ENCODE peak calls at places on chromosome 5, in ten cellular contexts. One of them, this sample, is unnamed.

GRCh38 chr5:124908603-124909451 is 162.4 kb upstream of the ZNF608 start:
- DNase-seq in NCI-H446: no peak
- DNase-seq in MV-4-11: peak
- DNase-seq in cerebellar cortex: peak
- DNase-seq in NCI-H1092 treated with DMSO at 0.1 percent for 48 hours: no peak
- DNase-seq in activated CD4-positive, alpha-beta memory T cell treated with anti-CD3 and anti-CD28 coated beads for 36 hours: no peak
- DNase-seq in GM12865: peak
- DNase-seq in HCEC 1CT: no peak
- DNase-seq in Caki2: peak
- DNase-seq in SW 1271: no peak
- DNase-seq in this sample: no peak

GRCh38 chr5:149581192-149581861 is at the start of gene ARHGEF37:
- DNase-seq in GM12865: peak
- DNase-seq in NCI-H1092 treated with DMSO at 0.1 percent for 48 hours: peak
- DNase-seq in cerebellar cortex: peak
- DNase-seq in HCEC 1CT: peak
- DNase-seq in MV-4-11: no peak
- DNase-seq in SW 1271: no peak
- DNase-seq in activated CD4-positive, alpha-beta memory T cell treated with anti-CD3 and anti-CD28 coated beads for 36 hours: peak
- DNase-seq in Caki2: peak
- DNase-seq in NCI-H446: no peak
- DNase-seq in this sample: peak

GRCh38 chr5:173890195-173890951 is 2.2 kb downstream of the CPEB4 start:
- DNase-seq in NCI-H1092 treated with DMSO at 0.1 percent for 48 hours: peak
- DNase-seq in NCI-H446: no peak
- DNase-seq in MV-4-11: no peak
- DNase-seq in HCEC 1CT: peak
- DNase-seq in Caki2: no peak
- DNase-seq in cerebellar cortex: peak
- DNase-seq in GM12865: no peak
- DNase-seq in activated CD4-positive, alpha-beta memory T cell treated with anti-CD3 and anti-CD28 coated beads for 36 hours: peak
- DNase-seq in SW 1271: no peak
- DNase-seq in this sample: peak

GRCh38 chr5:124040799-124041198 is 528.8 kb downstream of the CSNK1G3 start:
- DNase-seq in NCI-H1092 treated with DMSO at 0.1 percent for 48 hours: no peak
- DNase-seq in NCI-H446: no peak
- DNase-seq in cerebellar cortex: peak
- DNase-seq in HCEC 1CT: no peak
- DNase-seq in activated CD4-positive, alpha-beta memory T cell treated with anti-CD3 and anti-CD28 coated beads for 36 hours: no peak
- DNase-seq in Caki2: no peak
- DNase-seq in GM12865: no peak
- DNase-seq in SW 1271: no peak
- DNase-seq in MV-4-11: no peak
- DNase-seq in this sample: no peak

GRCh38 chr5:73318308-73318719 is 130.3 kb downstream of the FOXD1 start:
- DNase-seq in Caki2: no peak
- DNase-seq in SW 1271: no peak
- DNase-seq in NCI-H446: no peak
- DNase-seq in NCI-H1092 treated with DMSO at 0.1 percent for 48 hours: no peak
- DNase-seq in activated CD4-positive, alpha-beta memory T cell treated with anti-CD3 and anti-CD28 coated beads for 36 hours: no peak
- DNase-seq in HCEC 1CT: peak
- DNase-seq in GM12865: no peak
- DNase-seq in MV-4-11: no peak
- DNase-seq in cerebellar cortex: no peak
- DNase-seq in this sample: no peak

GRCh38 chr5:120609570-120609969 is 145.5 kb downstream of the PRR16 start:
- DNase-seq in cerebellar cortex: no peak
- DNase-seq in activated CD4-positive, alpha-beta memory T cell treated with anti-CD3 and anti-CD28 coated beads for 36 hours: no peak
- DNase-seq in Caki2: no peak
- DNase-seq in HCEC 1CT: peak
- DNase-seq in NCI-H446: no peak
- DNase-seq in GM12865: no peak
- DNase-seq in NCI-H1092 treated with DMSO at 0.1 percent for 48 hours: no peak
- DNase-seq in MV-4-11: no peak
- DNase-seq in SW 1271: no peak
- DNase-seq in this sample: no peak

GRCh38 chr5:86896916-86897315 is 279.2 kb downstream of the COX7C start:
- DNase-seq in HCEC 1CT: no peak
- DNase-seq in GM12865: no peak
- DNase-seq in MV-4-11: no peak
- DNase-seq in NCI-H1092 treated with DMSO at 0.1 percent for 48 hours: no peak
- DNase-seq in Caki2: no peak
- DNase-seq in activated CD4-positive, alpha-beta memory T cell treated with anti-CD3 and anti-CD28 coated beads for 36 hours: no peak
- DNase-seq in SW 1271: no peak
- DNase-seq in NCI-H446: no peak
- DNase-seq in cerebellar cortex: no peak
- DNase-seq in this sample: no peak

GRCh38 chr5:27778121-27778520 is 739.7 kb upstream of the CDH9 start:
- DNase-seq in activated CD4-positive, alpha-beta memory T cell treated with anti-CD3 and anti-CD28 coated beads for 36 hours: no peak
- DNase-seq in HCEC 1CT: peak
- DNase-seq in GM12865: no peak
- DNase-seq in Caki2: no peak
- DNase-seq in SW 1271: no peak
- DNase-seq in cerebellar cortex: no peak
- DNase-seq in MV-4-11: no peak
- DNase-seq in NCI-H446: no peak
- DNase-seq in NCI-H1092 treated with DMSO at 0.1 percent for 48 hours: no peak
- DNase-seq in this sample: no peak

GRCh38 chr5:138833095-138833494 is 42.0 kb downstream of the LRRTM2 start:
- DNase-seq in Caki2: no peak
- DNase-seq in cerebellar cortex: no peak
- DNase-seq in NCI-H1092 treated with DMSO at 0.1 percent for 48 hours: no peak
- DNase-seq in HCEC 1CT: no peak
- DNase-seq in MV-4-11: no peak
- DNase-seq in NCI-H446: no peak
- DNase-seq in activated CD4-positive, alpha-beta memory T cell treated with anti-CD3 and anti-CD28 coated beads for 36 hours: no peak
- DNase-seq in GM12865: no peak
- DNase-seq in SW 1271: no peak
- DNase-seq in this sample: no peak

GRCh38 chr5:1386274-1386717 is 41.4 kb upstream of the CLPTM1L start:
- DNase-seq in SW 1271: no peak
- DNase-seq in NCI-H446: no peak
- DNase-seq in activated CD4-positive, alpha-beta memory T cell treated with anti-CD3 and anti-CD28 coated beads for 36 hours: peak
- DNase-seq in cerebellar cortex: peak
- DNase-seq in Caki2: no peak
- DNase-seq in HCEC 1CT: peak
- DNase-seq in MV-4-11: peak
- DNase-seq in NCI-H1092 treated with DMSO at 0.1 percent for 48 hours: peak
- DNase-seq in GM12865: peak
- DNase-seq in this sample: peak

GRCh38 chr5:173789031-173789920 is 98.9 kb upstream of the CPEB4 start:
- DNase-seq in Caki2: no peak
- DNase-seq in MV-4-11: peak
- DNase-seq in HCEC 1CT: peak
- DNase-seq in SW 1271: no peak
- DNase-seq in NCI-H446: no peak
- DNase-seq in NCI-H1092 treated with DMSO at 0.1 percent for 48 hours: no peak
- DNase-seq in activated CD4-positive, alpha-beta memory T cell treated with anti-CD3 and anti-CD28 coated beads for 36 hours: peak
- DNase-seq in cerebellar cortex: no peak
- DNase-seq in GM12865: peak
- DNase-seq in this sample: no peak

GRCh38 chr5:149151717-149152116 is 10.4 kb downstream of the ABLIM3 start:
- DNase-seq in Caki2: no peak
- DNase-seq in NCI-H446: no peak
- DNase-seq in HCEC 1CT: peak
- DNase-seq in SW 1271: no peak
- DNase-seq in GM12865: no peak
- DNase-seq in NCI-H1092 treated with DMSO at 0.1 percent for 48 hours: no peak
- DNase-seq in cerebellar cortex: no peak
- DNase-seq in activated CD4-positive, alpha-beta memory T cell treated with anti-CD3 and anti-CD28 coated beads for 36 hours: no peak
- DNase-seq in MV-4-11: no peak
- DNase-seq in this sample: no peak

GRCh38 chr5:93304851-93305250 is 276.2 kb downstream of the NR2F1-AS1 start:
- DNase-seq in MV-4-11: no peak
- DNase-seq in NCI-H446: no peak
- DNase-seq in activated CD4-positive, alpha-beta memory T cell treated with anti-CD3 and anti-CD28 coated beads for 36 hours: no peak
- DNase-seq in NCI-H1092 treated with DMSO at 0.1 percent for 48 hours: no peak
- DNase-seq in cerebellar cortex: no peak
- DNase-seq in HCEC 1CT: no peak
- DNase-seq in Caki2: no peak
- DNase-seq in SW 1271: no peak
- DNase-seq in GM12865: no peak
- DNase-seq in this sample: no peak

GRCh38 chr5:150782850-150783249 is 4.3 kb downstream of the SMIM3 start:
- DNase-seq in NCI-H1092 treated with DMSO at 0.1 percent for 48 hours: no peak
- DNase-seq in activated CD4-positive, alpha-beta memory T cell treated with anti-CD3 and anti-CD28 coated beads for 36 hours: no peak
- DNase-seq in HCEC 1CT: no peak
- DNase-seq in Caki2: no peak
- DNase-seq in MV-4-11: no peak
- DNase-seq in SW 1271: no peak
- DNase-seq in NCI-H446: no peak
- DNase-seq in GM12865: no peak
- DNase-seq in cerebellar cortex: no peak
- DNase-seq in this sample: no peak

GRCh38 chr5:3526551-3527185 is 69.0 kb upstream of the IRX1 start:
- DNase-seq in NCI-H1092 treated with DMSO at 0.1 percent for 48 hours: no peak
- DNase-seq in NCI-H446: no peak
- DNase-seq in cerebellar cortex: no peak
- DNase-seq in SW 1271: no peak
- DNase-seq in Caki2: no peak
- DNase-seq in MV-4-11: no peak
- DNase-seq in HCEC 1CT: no peak
- DNase-seq in activated CD4-positive, alpha-beta memory T cell treated with anti-CD3 and anti-CD28 coated beads for 36 hours: no peak
- DNase-seq in GM12865: no peak
- DNase-seq in this sample: no peak

GRCh38 chr5:107502711-107503110 is 168.0 kb downstream of the EFNA5 start:
- DNase-seq in activated CD4-positive, alpha-beta memory T cell treated with anti-CD3 and anti-CD28 coated beads for 36 hours: no peak
- DNase-seq in MV-4-11: no peak
- DNase-seq in NCI-H446: peak
- DNase-seq in SW 1271: no peak
- DNase-seq in HCEC 1CT: no peak
- DNase-seq in GM12865: no peak
- DNase-seq in NCI-H1092 treated with DMSO at 0.1 percent for 48 hours: peak
- DNase-seq in Caki2: no peak
- DNase-seq in cerebellar cortex: peak
- DNase-seq in this sample: no peak

GRCh38 chr5:116482394-116482793 is 92.2 kb downstream of the SEMA6A start:
- DNase-seq in SW 1271: no peak
- DNase-seq in HCEC 1CT: peak
- DNase-seq in NCI-H446: no peak
- DNase-seq in MV-4-11: no peak
- DNase-seq in GM12865: no peak
- DNase-seq in Caki2: no peak
- DNase-seq in NCI-H1092 treated with DMSO at 0.1 percent for 48 hours: no peak
- DNase-seq in cerebellar cortex: no peak
- DNase-seq in activated CD4-positive, alpha-beta memory T cell treated with anti-CD3 and anti-CD28 coated beads for 36 hours: no peak
- DNase-seq in this sample: no peak

GRCh38 chr5:137708062-137708461 is 27.8 kb downstream of the KLHL3 start:
- DNase-seq in cerebellar cortex: no peak
- DNase-seq in NCI-H446: no peak
- DNase-seq in NCI-H1092 treated with DMSO at 0.1 percent for 48 hours: no peak
- DNase-seq in MV-4-11: no peak
- DNase-seq in HCEC 1CT: no peak
- DNase-seq in activated CD4-positive, alpha-beta memory T cell treated with anti-CD3 and anti-CD28 coated beads for 36 hours: no peak
- DNase-seq in GM12865: no peak
- DNase-seq in SW 1271: no peak
- DNase-seq in Caki2: no peak
- DNase-seq in this sample: no peak

GRCh38 chr5:72436796-72437471 is 70.3 kb downstream of the ZNF366 start:
- DNase-seq in MV-4-11: peak
- DNase-seq in NCI-H1092 treated with DMSO at 0.1 percent for 48 hours: no peak
- DNase-seq in GM12865: no peak
- DNase-seq in SW 1271: no peak
- DNase-seq in activated CD4-positive, alpha-beta memory T cell treated with anti-CD3 and anti-CD28 coated beads for 36 hours: no peak
- DNase-seq in Caki2: no peak
- DNase-seq in cerebellar cortex: no peak
- DNase-seq in HCEC 1CT: no peak
- DNase-seq in NCI-H446: no peak
- DNase-seq in this sample: no peak

GRCh38 chr5:61409568-61409967 is 77.5 kb downstream of the ZSWIM6 start:
- DNase-seq in HCEC 1CT: peak
- DNase-seq in MV-4-11: no peak
- DNase-seq in SW 1271: peak
- DNase-seq in GM12865: no peak
- DNase-seq in cerebellar cortex: no peak
- DNase-seq in Caki2: peak
- DNase-seq in NCI-H446: no peak
- DNase-seq in NCI-H1092 treated with DMSO at 0.1 percent for 48 hours: no peak
- DNase-seq in activated CD4-positive, alpha-beta memory T cell treated with anti-CD3 and anti-CD28 coated beads for 36 hours: no peak
- DNase-seq in this sample: no peak

GRCh38 chr5:4815002-4815401 is 325.1 kb upstream of the ADAMTS16 start:
- DNase-seq in NCI-H446: no peak
- DNase-seq in activated CD4-positive, alpha-beta memory T cell treated with anti-CD3 and anti-CD28 coated beads for 36 hours: no peak
- DNase-seq in SW 1271: no peak
- DNase-seq in NCI-H1092 treated with DMSO at 0.1 percent for 48 hours: no peak
- DNase-seq in cerebellar cortex: no peak
- DNase-seq in HCEC 1CT: no peak
- DNase-seq in MV-4-11: no peak
- DNase-seq in Caki2: no peak
- DNase-seq in GM12865: no peak
- DNase-seq in this sample: no peak

GRCh38 chr5:39905356-39905755 is 480.6 kb upstream of the DAB2 start:
- DNase-seq in activated CD4-positive, alpha-beta memory T cell treated with anti-CD3 and anti-CD28 coated beads for 36 hours: no peak
- DNase-seq in MV-4-11: no peak
- DNase-seq in cerebellar cortex: no peak
- DNase-seq in NCI-H446: no peak
- DNase-seq in GM12865: no peak
- DNase-seq in Caki2: no peak
- DNase-seq in NCI-H1092 treated with DMSO at 0.1 percent for 48 hours: no peak
- DNase-seq in HCEC 1CT: no peak
- DNase-seq in SW 1271: no peak
- DNase-seq in this sample: peak

GRCh38 chr5:79025054-79025465 is 40.0 kb upstream of the ARSB start:
- DNase-seq in MV-4-11: peak
- DNase-seq in cerebellar cortex: peak
- DNase-seq in NCI-H446: peak
- DNase-seq in HCEC 1CT: peak
- DNase-seq in Caki2: peak
- DNase-seq in GM12865: peak
- DNase-seq in NCI-H1092 treated with DMSO at 0.1 percent for 48 hours: peak
- DNase-seq in activated CD4-positive, alpha-beta memory T cell treated with anti-CD3 and anti-CD28 coated beads for 36 hours: peak
- DNase-seq in SW 1271: peak
- DNase-seq in this sample: peak

GRCh38 chr5:81363093-81363886 is 30.6 kb downstream of the ACOT12 start:
- DNase-seq in cerebellar cortex: no peak
- DNase-seq in NCI-H446: no peak
- DNase-seq in SW 1271: no peak
- DNase-seq in Caki2: no peak
- DNase-seq in HCEC 1CT: no peak
- DNase-seq in NCI-H1092 treated with DMSO at 0.1 percent for 48 hours: no peak
- DNase-seq in activated CD4-positive, alpha-beta memory T cell treated with anti-CD3 and anti-CD28 coated beads for 36 hours: no peak
- DNase-seq in MV-4-11: peak
- DNase-seq in GM12865: no peak
- DNase-seq in this sample: no peak

GRCh38 chr5:68070641-68071191 is 144.8 kb upstream of the PIK3R1 start:
- DNase-seq in NCI-H446: no peak
- DNase-seq in GM12865: peak
- DNase-seq in cerebellar cortex: no peak
- DNase-seq in MV-4-11: no peak
- DNase-seq in HCEC 1CT: peak
- DNase-seq in SW 1271: no peak
- DNase-seq in activated CD4-positive, alpha-beta memory T cell treated with anti-CD3 and anti-CD28 coated beads for 36 hours: peak
- DNase-seq in Caki2: no peak
- DNase-seq in NCI-H1092 treated with DMSO at 0.1 percent for 48 hours: no peak
- DNase-seq in this sample: no peak

This sample was measured in pancreas.